ENCODE peak calls at places on chromosomes 4 and X, in six cellular contexts. L, R, Z, X, O and N are unnamed samples.

GRCh38 chr4:159248383-159249178 is 145.7 kb downstream of the RAPGEF2 start:
- DNase-seq in O (no peak), Z (no peak), L (peak; percentile 84), X (no peak), R (peak; percentile 77), N (no peak)

GRCh38 chr4:173243321-173243720 is 74.7 kb downstream of the GALNT7 start:
- DNase-seq in X (no peak), R (peak; percentile 88), O (no peak), Z (no peak), L (peak; percentile 70), N (no peak)

GRCh38 chr4:93084599-93085305 is 743.8 kb upstream of the ATOH1 start:
- DNase-seq in L (no peak), O (no peak), R (no peak), Z (peak; percentile 65), X (no peak), N (no peak)

GRCh38 chr4:155473420-155474095 is 96.8 kb upstream of the MAP9 start:
- DNase-seq in R (peak; percentile 30), L (no peak), Z (no peak), X (no peak), O (no peak), N (no peak)

GRCh38 chrX:28639502-28639901 is 52.3 kb downstream of the IL1RAPL1 start:
- DNase-seq in Z (no peak), X (no peak), R (peak; percentile 3), O (no peak), L (no peak), N (no peak)

GRCh38 chr4:186939766-186940165 is 216.1 kb upstream of the FAT1 start:
- DNase-seq in R (no peak), X (no peak), L (no peak), O (no peak), Z (no peak), N (no peak)

GRCh38 chr4:82584921-82585320 is 23.1 kb upstream of the TMEM150C start:
- DNase-seq in O (no peak), L (no peak), X (no peak), R (no peak), Z (no peak), N (no peak)

GRCh38 chr4:169147217-169147616 is 123.5 kb downstream of the SH3RF1 start:
- DNase-seq in Z (no peak), L (peak; percentile 26), R (peak; percentile 34), O (no peak), X (no peak), N (no peak)

GRCh38 chr4:45732161-45732560 is 391.7 kb downstream of the GABRG1 start:
- DNase-seq in X (no peak), O (no peak), Z (no peak), L (no peak), R (no peak), N (peak; percentile 20)

GRCh38 chr4:144223654-144224053 is 83.1 kb upstream of the GYPA start:
- DNase-seq in L (no peak), R (no peak), X (no peak), Z (no peak), O (no peak), N (no peak)

GRCh38 chr4:140005699-140006098 is 148.3 kb downstream of the MAML3 start:
- DNase-seq in X (no peak), R (no peak), Z (no peak), L (no peak), O (no peak), N (no peak)

GRCh38 chrX:153064061-153064460 is 7.8 kb downstream of the PNMA3 start:
- DNase-seq in X (no peak), Z (no peak), R (no peak), O (no peak), L (no peak), N (no peak)
- H3K14ac ChIP-seq in X (no peak overlapping the region), Z (no peak overlapping the region), R (no peak overlapping the region), O (no peak overlapping the region), L (no peak overlapping the region), N (no peak overlapping the region)

GRCh38 chr4:40870076-40870624 is 120.4 kb downstream of the NSUN7 start:
- DNase-seq in R (no peak), Z (no peak), L (no peak), X (no peak), O (no peak), N (no peak)
- H3K14ac ChIP-seq in R (no peak overlapping the region), Z (no peak overlapping the region), L (no peak overlapping the region), X (no peak overlapping the region), O (no peak overlapping the region), N (no peak overlapping the region)

DNA sequence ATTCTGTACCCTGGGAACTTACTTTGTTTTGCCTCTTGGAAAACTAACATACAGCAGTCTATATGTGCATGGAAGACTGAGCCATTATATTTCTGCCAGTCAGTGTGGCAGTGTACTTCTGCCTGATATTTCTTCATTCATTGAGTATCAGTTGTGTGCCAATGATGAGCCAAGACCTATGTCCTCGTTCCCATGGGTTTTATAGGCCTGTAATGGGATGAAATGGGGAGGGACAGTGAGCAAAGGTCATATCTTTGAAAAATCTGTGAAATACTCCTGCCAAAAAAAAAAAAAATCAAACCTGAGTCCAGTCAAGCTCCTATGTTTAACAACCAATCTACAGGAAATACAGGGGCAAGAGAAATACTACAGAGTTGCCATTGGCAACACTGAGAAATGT is 9.1 kb downstream of the NSD2 start:
- DNase-seq in O (no peak), X (no peak), Z (no peak), L (no peak), R (no peak), N (no peak)
- H3K14ac ChIP-seq in O (no peak overlapping the region), X (no peak overlapping the region), Z (no peak overlapping the region), L (no peak overlapping the region), R (no peak overlapping the region), N (no peak overlapping the region)

DNA sequence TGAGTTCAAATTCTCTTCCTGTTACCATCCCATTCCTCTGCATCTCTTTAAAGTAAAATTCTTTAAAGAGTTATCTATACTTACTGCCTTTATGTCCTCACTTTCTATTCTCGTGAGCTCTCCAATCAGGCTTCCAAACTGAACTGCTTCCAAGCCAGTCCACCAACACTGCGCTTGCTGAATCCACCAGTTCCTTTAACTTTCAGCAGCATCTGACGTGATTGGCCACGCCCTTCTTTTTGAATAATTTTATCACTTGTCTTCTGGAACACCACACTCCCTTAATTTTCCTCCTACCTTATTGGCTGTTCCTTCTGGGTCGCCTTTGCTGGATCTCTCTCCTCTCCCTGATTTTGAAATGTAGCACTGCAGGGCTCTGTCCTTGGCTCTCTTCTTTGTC is at the start of gene KIAA1210:
- DNase-seq in Z (no peak), R (no peak), O (no peak), X (no peak), L (no peak), N (no peak)
- H3K14ac ChIP-seq in Z (no peak within 1 kb of the TSS), R (no peak within 1 kb of the TSS), O (no peak within 1 kb of the TSS), X (no peak within 1 kb of the TSS), L (no peak within 1 kb of the TSS), N (no peak within 1 kb of the TSS)

DNA sequence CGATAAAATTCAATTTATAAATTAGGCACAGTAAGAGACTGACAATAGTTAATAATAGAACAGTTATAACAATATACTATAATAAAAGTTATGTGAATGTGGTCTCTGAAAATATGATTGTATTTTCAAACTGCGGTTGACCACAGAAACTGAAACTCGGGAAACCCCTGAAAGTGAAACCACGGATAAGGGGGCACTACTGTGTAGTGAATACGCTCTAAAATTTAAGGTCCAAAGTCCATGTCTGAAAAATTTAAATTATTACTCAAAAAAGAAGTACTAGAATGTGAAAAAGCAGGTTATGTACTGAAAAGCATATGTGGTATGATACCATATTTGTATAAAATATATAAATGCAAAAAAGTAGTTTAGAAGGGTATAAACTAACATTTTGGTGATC is 1.9 kb downstream of the SMIM14 start:
- DNase-seq in X (no peak), R (peak; percentile 31), O (no peak), Z (no peak), L (peak; percentile 48), N (no peak)
- H3K14ac ChIP-seq in X (no peak overlapping the region), R (no peak overlapping the region), O (no peak overlapping the region), Z (no peak overlapping the region), L (no peak overlapping the region), N (no peak overlapping the region)